ENCODE peak calls at places on chromosomes 4 and X, in four cellular contexts. F is CD8-positive, alpha-beta T cell; S is thoracic aorta; Z is OCI-LY7. G is an unnamed sample.

GRCh38 chrX:73962948-73963347 is 341.0 kb upstream of the ZCCHC13 start:
- DNase-seq in F (no peak), S (no peak), Z (no peak), G (no peak)

GRCh38 chr4:85952518-85952917 is 407.3 kb downstream of the MAPK10 start:
- DNase-seq in Z (no peak), F (no peak), S (no peak), G (peak)

GRCh38 chr4:141645611-141646340 is 9.4 kb downstream of the IL15 start:
- DNase-seq in Z (no peak), S (no peak), F (no peak), G (peak)

GRCh38 chr4:66482186-66482585 is 811.9 kb upstream of the EPHA5 start:
- DNase-seq in Z (no peak), F (no peak), S (no peak), G (no peak)

GRCh38 chr4:125268065-125268755 is 46.5 kb upstream of the FAT4 start:
- DNase-seq in F (no peak), Z (no peak), S (no peak), G (no peak)

GRCh38 chr4:86846921-86847320 is 2.3 kb downstream of the SLC10A6 start:
- DNase-seq in F (no peak), S (no peak), Z (no peak), G (peak)

GRCh38 chrX:23548164-23548563 is 119.1 kb upstream of the PRDX4 start:
- DNase-seq in S (no peak), F (no peak), Z (no peak), G (peak)

GRCh38 chr4:26520728-26521442 is 30.6 kb upstream of the CCKAR start:
- DNase-seq in S (no peak), F (no peak), Z (no peak), G (peak)

GRCh38 chr4:95190751-95191436 is 357.9 kb downstream of the UNC5C start:
- DNase-seq in F (no peak), S (no peak), Z (no peak), G (peak)

GRCh38 chr4:121977251-121978168 is 25.6 kb upstream of the TRPC3 start:
- DNase-seq in F (peak), Z (peak), S (no peak), G (peak)

DNA sequence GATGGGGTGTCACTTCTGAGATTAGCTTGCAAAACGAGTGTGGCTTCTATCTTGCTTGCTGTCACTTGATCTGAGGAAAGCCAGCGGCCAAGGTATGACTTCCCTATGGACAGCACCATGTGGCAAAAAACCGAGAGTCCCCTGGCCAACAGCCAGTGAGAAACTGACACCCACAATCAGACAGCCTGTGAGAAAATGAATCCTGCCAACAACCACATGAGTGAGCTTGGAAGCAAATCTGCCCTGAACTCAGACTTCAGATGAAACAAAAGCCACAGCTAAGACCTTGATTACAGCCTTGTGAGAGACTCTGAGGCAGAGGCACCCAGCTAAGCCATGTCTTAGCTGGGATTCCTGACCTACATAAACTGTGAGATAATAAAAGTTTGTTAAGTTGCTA is 45.5 kb downstream of the PPP1R2C start:
- DNase-seq in S (no peak), F (no peak), Z (no peak), G (peak)
- TF ChIP-seq CTCF in S (no peak), F (no peak), Z (no peak), G (no peak)

DNA sequence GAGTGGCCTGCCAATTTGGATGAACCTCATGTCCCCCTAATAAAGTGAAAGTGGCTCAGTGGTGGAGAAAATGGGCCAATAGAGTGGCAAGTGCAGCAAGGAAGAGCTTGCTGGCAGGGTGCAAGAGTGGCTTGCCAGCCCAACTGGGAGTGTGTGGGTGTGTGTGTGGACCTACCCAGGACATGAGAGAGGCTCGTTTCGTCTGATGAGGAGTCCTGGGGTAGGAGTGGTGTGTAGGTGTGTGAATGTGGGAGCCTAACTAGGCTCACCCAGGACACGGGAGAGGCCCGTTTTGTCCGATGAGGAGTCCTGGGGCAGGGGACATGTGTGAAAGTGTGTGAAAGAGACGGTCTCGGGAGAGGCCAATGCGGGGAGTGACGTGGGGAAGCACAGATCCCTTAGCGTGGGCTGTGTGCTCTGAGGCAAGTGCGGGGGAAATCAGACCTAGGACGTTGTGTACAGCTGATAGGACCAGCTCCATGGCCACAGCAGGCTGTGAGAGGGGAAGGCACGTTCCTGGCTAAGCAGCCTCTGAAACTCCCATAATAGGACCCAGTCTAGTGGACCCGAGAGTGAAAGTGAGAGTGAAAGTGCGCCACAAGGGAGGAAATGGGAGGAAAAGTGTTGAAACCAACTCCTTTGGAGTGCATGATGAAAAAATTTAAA is 5.3 kb downstream of the GAGE10 start:
- DNase-seq in S (no peak), Z (no peak), F (peak), G (peak)
- H3K4me3 ChIP-seq in S (peak), Z (no peak), F (peak), G (peak)

GRCh38 chrX:10189317-10190268 is 32.8 kb downstream of the CLCN4 start:
- DNase-seq in S (peak), Z (peak), F (peak), G (peak)

GRCh38 chrX:10186355-10186754 is 29.6 kb downstream of the CLCN4 start:
- DNase-seq in Z (no peak), S (no peak), F (no peak), G (no peak)

GRCh38 chrX:10187421-10187820 is 30.6 kb downstream of the CLCN4 start:
- DNase-seq in S (no peak), Z (no peak), F (no peak), G (no peak)

GRCh38 chrX:10193587-10193986 is 36.8 kb downstream of the CLCN4 start:
- DNase-seq in Z (no peak), S (no peak), F (no peak), G (no peak)

GRCh38 chrX:10190367-10190766 is 33.6 kb downstream of the CLCN4 start:
- DNase-seq in Z (peak), S (no peak), F (no peak), G (peak)
- TF ChIP-seq CTCF in Z (peak), S (peak), F (no peak), G (peak)

GRCh38 chr4:139823345-139823744 is 157.7 kb downstream of the MGST2 start:
- DNase-seq in F (no peak), Z (no peak), S (no peak), G (no peak)
- H3K4me3 ChIP-seq in F (no peak), Z (no peak), S (no peak), G (no peak)

DNA sequence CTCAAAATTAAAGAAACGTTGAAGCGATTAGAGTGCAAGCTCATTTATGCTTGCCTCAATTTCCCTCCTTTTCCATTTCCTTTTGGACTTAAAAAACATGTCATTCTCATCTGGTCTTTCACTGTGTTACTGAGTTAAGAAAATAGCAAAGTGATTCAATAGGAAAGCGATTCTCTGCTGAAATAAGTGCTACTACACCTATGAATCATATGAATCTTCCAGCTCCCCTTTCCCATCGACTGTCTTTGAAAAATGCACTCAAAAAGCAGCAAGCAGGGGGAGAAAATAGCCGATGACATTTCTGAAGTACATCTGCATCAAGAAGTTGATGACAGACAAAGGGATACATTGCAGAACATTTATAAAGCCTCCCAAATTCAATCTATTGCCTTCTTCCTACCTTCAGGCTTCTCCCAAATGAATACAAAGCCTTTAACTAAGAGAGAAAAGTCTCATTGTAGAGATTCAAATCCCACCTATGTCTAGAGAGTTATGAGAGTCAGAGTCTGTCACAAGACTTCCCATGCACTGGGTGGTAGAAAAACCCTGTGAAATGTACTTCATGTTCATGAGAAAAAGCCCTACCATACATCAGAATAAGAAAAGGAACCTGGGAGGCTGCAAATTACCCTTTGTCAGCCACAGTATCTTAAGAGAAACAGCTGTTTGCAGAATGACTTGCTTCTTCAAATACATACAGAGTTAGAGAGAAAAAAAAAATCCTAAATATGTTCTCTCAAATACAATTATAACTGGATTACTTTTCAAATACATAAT is 78.9 kb downstream of the MBNL3 start:
- DNase-seq in S (no peak), F (no peak), Z (no peak), G (no peak)
- TF ChIP-seq CTCF in S (no peak), F (no peak), Z (no peak), G (no peak)

GRCh38 chr4:166044871-166045270 is 171.8 kb downstream of the TLL1 start:
- DNase-seq in S (no peak), Z (no peak), F (no peak), G (no peak)

GRCh38 chr4:166043801-166044200 is 170.8 kb downstream of the TLL1 start:
- DNase-seq in F (no peak), S (no peak), Z (no peak), G (no peak)

GRCh38 chr4:166045457-166045856 is 172.4 kb downstream of the TLL1 start:
- DNase-seq in F (no peak), S (no peak), Z (no peak), G (no peak)

GRCh38 chr4:166049036-166049435 is 176.0 kb downstream of the TLL1 start:
- DNase-seq in Z (no peak), F (no peak), S (no peak), G (no peak)
- H3K4me3 ChIP-seq in Z (no peak), F (no peak), S (no peak), G (no peak)

DNA sequence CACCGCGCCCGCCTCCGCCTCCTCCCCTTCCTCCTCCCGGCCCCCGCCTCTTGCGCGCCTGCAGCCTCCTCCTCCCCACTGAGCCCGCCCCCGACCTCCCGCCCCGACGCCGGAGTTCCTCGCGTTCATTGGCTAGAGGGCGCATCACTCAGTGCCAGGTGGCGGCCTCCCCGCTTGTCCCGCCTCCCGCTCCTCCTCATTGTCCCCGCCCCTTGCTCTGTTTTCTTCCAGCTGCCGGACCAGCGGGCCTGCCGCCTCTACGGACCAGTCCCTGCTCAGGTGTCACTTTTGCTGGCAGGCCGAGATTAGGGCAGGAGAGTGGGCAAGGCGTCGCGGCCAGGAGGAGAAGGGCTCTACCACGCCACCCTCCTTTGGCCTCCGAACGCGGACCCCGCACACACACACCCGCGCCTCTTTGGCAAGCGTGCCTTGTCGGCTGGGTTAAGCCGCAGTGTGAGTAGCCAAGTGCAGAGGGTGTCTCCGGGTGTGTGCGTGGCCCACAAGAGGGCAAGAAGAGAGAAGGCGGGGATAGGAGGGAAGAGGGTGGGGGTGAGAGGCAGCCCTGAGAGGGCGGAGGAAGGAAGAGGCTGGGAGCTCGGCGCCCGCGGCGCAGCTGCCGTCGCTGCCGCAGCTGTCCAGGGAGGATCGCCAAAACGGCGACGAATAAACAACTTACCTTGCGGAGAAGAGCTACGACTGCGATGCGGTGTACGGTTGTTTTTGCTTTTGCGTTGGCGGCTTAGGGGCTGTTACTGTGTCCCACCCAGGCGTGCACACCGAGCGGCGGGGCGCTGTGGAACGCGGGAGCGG is 436 bp upstream of the PPP3CA start:
- DNase-seq in Z (peak), S (peak), F (peak), G (peak)
- TF ChIP-seq CTCF in Z (peak), S (peak), F (no peak), G (no peak)

GRCh38 chr4:134202136-134202535 is 547 bp upstream of the PABPC4L start:
- DNase-seq in F (no peak), Z (no peak), S (no peak), G (peak)

GRCh38 chr4:134202557-134202956 is 968 bp upstream of the PABPC4L start:
- DNase-seq in F (no peak), Z (no peak), S (no peak), G (peak)

GRCh38 chr4:134201216-134202098 is at the start of gene PABPC4L:
- DNase-seq in F (no peak), S (no peak), Z (no peak), G (peak)

GRCh38 chr4:134200811-134201215 is 776 bp downstream of the PABPC4L start:
- DNase-seq in S (no peak), F (no peak), Z (no peak), G (no peak)
- H3K4me3 ChIP-seq in S (peak), F (no peak), Z (no peak), G (peak)